ENCODE peak calls at places on chromosomes 3 and 15, in seven cellular contexts. U is AG09319, Q is dorsolateral prefrontal cortex, W is B cell, S is brain microvascular endothelial cell, O is Peyer's patch, I is omental fat pad. G is an unnamed sample.

GRCh38 chr3:45771831-45772230 is 24.5 kb downstream of the SLC6A20 start:
- DNase-seq in Q (no peak), S (no peak), W (no peak), I (no peak), U (no peak), O (peak; percentile 34), G (no peak)

GRCh38 chr3:50294492-50295403 is 2.5 kb upstream of the IFRD2 start:
- DNase-seq in O (no peak), Q (no peak), I (no peak), U (no peak), S (no peak), W (no peak), G (no peak)

GRCh38 chr15:69952210-69952555 is 145.5 kb downstream of the TLE3 start:
- DNase-seq in W (no peak), U (no peak), S (no peak), O (no peak), I (no peak), Q (no peak), G (no peak)

GRCh38 chr15:63372753-63373152 is 8.9 kb downstream of the CA12 start:
- DNase-seq in I (no peak), U (peak; percentile 75), Q (no peak), O (peak; percentile 39), W (no peak), S (no peak), G (no peak)

GRCh38 chr3:52892290-52892624 is 5.1 kb downstream of the STIMATE start:
- DNase-seq in S (no peak), W (no peak), U (no peak), I (no peak), O (no peak), Q (no peak), G (no peak)

GRCh38 chr3:129068291-129068886 is 7.8 kb downstream of the GP9 start:
- DNase-seq in W (no peak), Q (no peak), S (no peak), I (no peak), U (no peak), O (no peak), G (no peak)

GRCh38 chr3:157499342-157499963 is 3.8 kb downstream of the VEPH1 start:
- DNase-seq in Q (no peak), S (peak; percentile 18), W (no peak), O (no peak), I (no peak), U (no peak), G (no peak)

GRCh38 chr3:171788546-171789351 is 21.5 kb downstream of the PLD1 start:
- DNase-seq in U (peak; percentile 83), Q (no peak), W (no peak), S (peak; percentile 72), O (no peak), I (no peak), G (no peak)

GRCh38 chr3:58899159-58899952 is 150.5 kb downstream of the CFAP20DC start:
- DNase-seq in U (peak; percentile 14), O (peak; percentile 47), Q (no peak), I (no peak), S (no peak), W (peak; percentile 57), G (no peak)

GRCh38 chr3:150114273-150114672 is 143.6 kb upstream of the PFN2 start:
- DNase-seq in O (no peak), U (no peak), S (no peak), W (no peak), I (no peak), Q (no peak), G (no peak)

GRCh38 chr3:62875103-62876002 is at the start of gene CADPS:
- DNase-seq in S (no peak), U (no peak), O (no peak), Q (peak; percentile 75), W (no peak), I (no peak), G (no peak)

GRCh38 chr3:178152988-178153387 is 383.2 kb upstream of the KCNMB2 start:
- DNase-seq in U (no peak), I (no peak), O (no peak), Q (no peak), W (no peak), S (no peak), G (no peak)

GRCh38 chr3:178155521-178155920 is 380.7 kb upstream of the KCNMB2 start:
- DNase-seq in I (no peak), U (no peak), Q (no peak), W (no peak), S (no peak), O (no peak), G (no peak)

GRCh38 chr3:178146406-178146831 is 389.8 kb upstream of the KCNMB2 start:
- DNase-seq in O (no peak), I (no peak), W (no peak), S (no peak), Q (no peak), U (no peak), G (peak; percentile 7)

DNA sequence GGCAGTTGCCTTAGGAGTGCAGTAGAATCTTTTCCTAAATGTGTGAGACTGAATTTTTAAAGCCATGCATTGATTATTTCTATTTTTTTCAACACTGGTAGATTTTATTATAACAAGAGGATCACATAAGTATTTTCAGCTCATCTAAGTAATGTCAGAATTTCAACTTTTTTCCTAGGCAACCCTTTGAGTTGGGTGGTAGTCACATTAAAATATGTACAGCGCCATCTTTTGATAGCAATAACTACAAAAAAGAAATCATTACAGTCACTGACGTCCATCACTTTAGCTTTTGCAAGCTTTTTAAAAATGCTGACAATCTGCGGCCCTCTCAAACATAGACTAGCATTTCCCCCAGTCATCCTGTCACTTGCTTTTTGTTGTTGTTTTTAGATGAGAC is 384.2 kb upstream of the KCNMB2 start:
- DNase-seq in Q (no peak), S (no peak), O (no peak), I (no peak), W (no peak), U (no peak), G (no peak)
- TF ChIP-seq CTCF in Q (peak; percentile 29), S (no peak), O (no peak), I (no peak), W (no peak), U (no peak), G (peak; percentile 23)

GRCh38 chr3:140377644-140378043 is 300.2 kb upstream of the TRIM42 start:
- DNase-seq in I (no peak), S (no peak), O (no peak), W (no peak), U (no peak), Q (no peak), G (no peak)
- TF ChIP-seq CTCF in I (no peak), S (no peak), O (no peak), W (no peak), U (no peak), Q (no peak), G (no peak)

GRCh38 chr3:42174679-42175660 is 83.8 kb downstream of the TRAK1 start:
- DNase-seq in U (no peak), S (no peak), I (no peak), Q (no peak), W (no peak), O (no peak), G (no peak)

GRCh38 chr3:42176635-42177034 is 85.5 kb downstream of the TRAK1 start:
- DNase-seq in U (no peak), O (no peak), S (no peak), Q (no peak), I (no peak), W (no peak), G (no peak)

GRCh38 chr3:42177801-42178150 is 86.6 kb downstream of the TRAK1 start:
- DNase-seq in W (no peak), O (no peak), I (no peak), S (no peak), U (no peak), Q (no peak), G (no peak)

GRCh38 chr3:42177068-42177800 is 86.1 kb downstream of the TRAK1 start:
- DNase-seq in Q (no peak), W (no peak), U (no peak), S (no peak), O (no peak), I (no peak), G (no peak)

GRCh38 chr3:42175841-42176240 is 84.7 kb downstream of the TRAK1 start:
- DNase-seq in S (no peak), U (no peak), W (no peak), O (no peak), Q (no peak), I (no peak), G (no peak)
- TF ChIP-seq CTCF in S (no peak), U (no peak), W (no peak), O (no peak), Q (no peak), I (no peak), G (no peak)

GRCh38 chr3:155871746-155872158 is 1.3 kb downstream of the GMPS start:
- DNase-seq in O (no peak), S (no peak), U (no peak), W (no peak), Q (no peak), I (no peak), G (no peak)

GRCh38 chr3:155872904-155873646 is 2.6 kb downstream of the GMPS start:
- DNase-seq in Q (no peak), U (no peak), W (no peak), I (no peak), O (no peak), S (no peak), G (no peak)

GRCh38 chr3:155870945-155871745 is 695 bp downstream of the GMPS start:
- DNase-seq in W (peak; percentile 43), I (peak; percentile 34), Q (peak; percentile 68), S (no peak), O (peak; percentile 75), U (no peak), G (no peak)

GRCh38 chr3:155869664-155870063 is 786 bp upstream of the GMPS start:
- DNase-seq in O (no peak), W (no peak), I (no peak), U (no peak), Q (no peak), S (no peak), G (no peak)

DNA sequence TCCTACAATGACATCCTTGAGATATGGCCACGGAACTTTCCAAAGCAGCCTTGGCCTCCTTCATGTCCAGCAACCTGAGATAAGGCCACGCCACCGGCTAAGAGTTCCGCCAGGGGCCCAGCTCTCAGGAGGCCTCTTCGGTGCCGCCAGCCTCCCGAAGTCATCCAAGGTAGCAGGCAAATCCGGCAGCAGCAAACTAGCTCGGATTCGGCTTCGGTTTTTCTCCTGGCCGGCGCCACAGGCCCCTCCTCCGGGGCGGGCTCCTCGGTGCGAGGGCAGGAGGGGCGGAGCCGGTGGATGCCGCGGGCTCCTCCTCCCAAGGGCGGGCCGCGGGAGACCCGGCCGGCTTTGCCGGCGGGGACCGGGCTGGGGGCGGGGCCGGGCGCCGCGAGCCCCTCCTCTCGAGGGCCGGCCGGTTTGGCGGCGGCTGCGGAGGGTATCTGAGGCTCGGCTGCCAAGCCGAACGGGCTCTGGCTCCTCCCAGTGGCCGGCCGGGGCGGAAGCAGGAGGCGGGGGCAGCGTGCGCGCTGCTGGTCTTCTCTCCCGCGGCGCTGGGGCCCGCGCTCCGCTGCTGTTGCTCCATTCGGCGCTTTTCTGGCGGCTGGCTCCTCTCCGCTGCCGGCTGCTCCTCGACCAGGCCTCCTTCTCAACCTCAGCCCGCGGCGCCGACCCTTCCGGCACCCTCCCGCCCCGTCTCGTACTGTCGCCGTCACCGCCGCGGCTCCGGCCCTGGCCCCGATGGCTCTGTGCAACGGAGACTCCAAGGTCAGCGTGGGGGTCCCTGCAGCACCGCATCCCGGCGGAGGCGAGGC is at the start of gene GMPS:
- DNase-seq in O (peak; percentile 97), S (peak; percentile 84), I (peak; percentile 67), W (peak; percentile 93), Q (peak; percentile 98), U (peak; percentile 81), G (peak; percentile 82)
- TF ChIP-seq CTCF in O (peak; percentile 65), S (peak; percentile 29), I (peak; percentile 11), W (peak; percentile 45), Q (peak; percentile 80), U (peak; percentile 29), G (peak; percentile 59)

G was measured in D721Med.